ENCODE peak calls at places on chromosome 11, in four cellular contexts. W is body of pancreas, A is IMR-90, H is A549. L is an unnamed sample.

GRCh38 chr11:76318744-76319384 is 62.1 kb downstream of the THAP12 start:
- DNase-seq in A (peak), W (peak), H (peak), L (peak)

GRCh38 chr11:128039140-128040021 is 548.0 kb downstream of the ETS1 start:
- DNase-seq in W (no peak), A (peak), H (no peak), L (peak)

GRCh38 chr11:130315354-130315970 is 745 bp upstream of the ZBTB44 start:
- DNase-seq in A (no peak), W (peak), H (no peak), L (peak)

GRCh38 chr11:6615046-6615445 is 3.0 kb upstream of the TAF10 start:
- DNase-seq in A (no peak), W (no peak), H (no peak), L (no peak)

GRCh38 chr11:22456993-22457748 is 119.0 kb downstream of the SLC17A6 start:
- DNase-seq in H (no peak), A (no peak), W (peak), L (no peak)

GRCh38 chr11:30990625-30991348 is 378.8 kb downstream of the DCDC1 start:
- DNase-seq in W (no peak), A (no peak), H (peak), L (no peak)

GRCh38 chr11:394034-394857 is at the start of gene PKP3:
- DNase-seq in W (peak), A (peak), H (peak), L (peak)

GRCh38 chr11:126282742-126283591 is at the start of gene TIRAP:
- DNase-seq in W (peak), H (peak), A (peak), L (peak)

GRCh38 chr11:65314501-65315203 is at the start of gene CDC42EP2:
- DNase-seq in A (peak), W (peak), H (peak), L (peak)

GRCh38 chr11:64447717-64448598 is 89.0 kb downstream of the RPS6KA4 start:
- DNase-seq in H (no peak), W (peak), A (peak), L (peak)

GRCh38 chr11:12058425-12059115 is 50.1 kb upstream of the DKK3 start:
- DNase-seq in W (no peak), H (no peak), A (no peak), L (no peak)

GRCh38 chr11:96008161-96008560 is 84.3 kb upstream of the MTMR2 start:
- DNase-seq in W (no peak), A (peak), H (no peak), L (no peak)

GRCh38 chr11:59222464-59223065 is 9.8 kb upstream of the MPEG1 start:
- DNase-seq in H (no peak), A (no peak), W (no peak), L (no peak)

GRCh38 chr11:65014146-65014960 is at the start of gene ARL2:
- DNase-seq in A (no peak), H (peak), W (no peak), L (no peak)

GRCh38 chr11:112296044-112296443 is 35.4 kb upstream of the PLET1 start:
- DNase-seq in A (no peak), H (no peak), W (no peak), L (no peak)

GRCh38 chr11:112298535-112298934 is 37.9 kb upstream of the PLET1 start:
- DNase-seq in H (no peak), W (no peak), A (no peak), L (no peak)

GRCh38 chr11:112300094-112300786 is 39.6 kb upstream of the PLET1 start:
- DNase-seq in W (no peak), H (no peak), A (no peak), L (no peak)

GRCh38 chr11:112294688-112295340 is 34.2 kb upstream of the PLET1 start:
- DNase-seq in W (no peak), A (no peak), H (no peak), L (no peak)

GRCh38 chr11:112297248-112297866 is 36.7 kb upstream of the PLET1 start:
- DNase-seq in H (no peak), W (no peak), A (no peak), L (no peak)
- H3K27ac ChIP-seq in H (no peak), W (no peak), A (no peak), L (no peak)

DNA sequence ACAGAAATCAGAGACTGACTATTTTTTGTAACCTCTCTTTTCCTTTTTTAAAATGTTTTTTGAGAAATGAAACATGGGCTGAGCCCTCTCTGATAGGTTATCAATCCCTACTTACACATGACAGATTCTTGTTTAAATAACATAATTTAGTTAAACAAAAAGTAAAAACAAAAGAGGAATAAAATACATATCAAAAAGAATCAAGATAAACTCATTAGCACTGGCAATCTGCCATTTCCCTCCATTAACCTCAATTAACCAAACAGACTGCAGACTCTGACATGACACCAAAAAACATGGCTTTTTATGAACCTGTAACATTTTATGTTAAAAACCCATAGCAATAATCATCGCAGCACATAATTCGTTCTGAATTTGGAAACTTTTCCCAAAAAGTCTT is 284.4 kb upstream of the MTNR1B start:
- DNase-seq in H (no peak), W (no peak), A (no peak), L (no peak)
- TF ChIP-seq POLR2A in H (no peak), W (no peak), A (no peak), L (no peak)

DNA sequence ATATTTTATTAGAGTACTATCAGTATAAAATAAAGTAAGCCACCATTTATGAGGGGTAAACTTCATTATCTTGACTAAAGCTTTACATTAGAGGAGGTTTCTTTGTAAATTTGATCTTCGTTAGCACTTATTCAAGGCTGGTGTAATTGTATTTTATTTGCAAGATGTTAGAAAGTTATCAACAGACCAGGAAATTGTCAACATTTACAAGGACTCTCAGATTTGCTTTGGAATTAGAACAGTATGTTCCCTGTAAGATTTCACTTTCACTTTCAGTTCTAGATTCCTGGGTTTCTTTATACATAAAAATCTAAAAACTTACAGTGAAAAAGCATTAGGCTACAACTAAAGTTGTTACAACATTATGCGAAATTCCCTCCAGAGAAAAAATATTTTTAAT is 4.6 kb upstream of the BIRC3 start:
- DNase-seq in W (no peak), H (no peak), A (peak), L (no peak)
- H3K4me3 ChIP-seq in W (no peak), H (peak), A (peak), L (no peak)

GRCh38 chr11:47998733-47999359 is 18.5 kb downstream of the PTPRJ start:
- DNase-seq in W (no peak), H (peak), A (no peak), L (peak)
- H3K27ac ChIP-seq in W (peak), H (peak), A (no peak), L (peak)

GRCh38 chr11:83645561-83645960 is 359.4 kb upstream of the CCDC90B start:
- DNase-seq in W (no peak), A (no peak), H (no peak), L (no peak)

GRCh38 chr11:83639995-83640758 is 354.0 kb upstream of the CCDC90B start:
- DNase-seq in H (no peak), A (no peak), W (no peak), L (no peak)

GRCh38 chr11:83643115-83643514 is 356.9 kb upstream of the CCDC90B start:
- DNase-seq in A (no peak), H (no peak), W (no peak), L (no peak)

GRCh38 chr11:83641511-83641910 is 355.3 kb upstream of the CCDC90B start:
- DNase-seq in A (peak), W (no peak), H (no peak), L (no peak)
- TF ChIP-seq POLR2A in A (no peak), W (no peak), H (no peak), L (no peak)

DNA sequence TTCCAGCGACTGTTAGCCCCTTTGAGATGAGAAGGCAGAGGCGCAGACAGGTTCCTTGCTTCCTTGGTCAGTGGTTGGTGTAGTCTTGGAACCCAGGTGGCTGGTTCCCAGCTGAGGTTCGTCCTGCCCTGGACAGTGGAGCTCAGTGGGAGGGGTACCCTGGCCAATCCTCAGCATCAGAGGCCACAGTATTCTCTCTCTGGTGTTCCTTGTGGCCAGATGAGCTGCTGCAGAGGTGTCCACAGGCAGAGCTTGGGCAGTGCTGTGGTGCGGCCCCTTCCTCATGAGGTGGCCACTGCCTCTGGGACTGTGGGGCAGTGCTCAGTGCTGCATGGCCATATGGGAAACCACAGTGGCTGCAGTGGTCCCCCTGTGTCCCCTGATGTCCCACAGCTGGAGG is 61.8 kb downstream of the CTTN start:
- DNase-seq in A (no peak), H (no peak), W (no peak), L (no peak)
- H3K4me3 ChIP-seq in A (no peak), H (no peak), W (no peak), L (no peak)

L was measured in transverse colon.